ENCODE peak calls at places on chromosomes 11 and 22, in six cellular contexts. P, T, A, J, L and C are unnamed samples.

GRCh38 chr11:86728562-86728961 is 56.1 kb upstream of the ME3 start:
- DNase-seq in P (no peak), T (no peak), J (no peak), A (no peak), L (no peak), C (no peak)

GRCh38 chr22:29154364-29155048 is 51.2 kb upstream of the EMID1 start:
- DNase-seq in J (no peak), A (peak; percentile 85), L (peak; percentile 44), T (peak; percentile 61), P (peak; percentile 64), C (peak; percentile 70)

GRCh38 chr22:44685384-44686056 is 16.5 kb upstream of the PRR5 start:
- DNase-seq in L (peak; percentile 7), T (peak; percentile 68), P (no peak), J (peak; percentile 71), A (peak; percentile 76), C (peak; percentile 62)

GRCh38 chr11:114230031-114230430 is 66.2 kb upstream of the NNMT start:
- DNase-seq in J (no peak), A (no peak), T (no peak), P (no peak), L (no peak), C (no peak)

GRCh38 chr22:20922141-20922751 is 5.0 kb downstream of the CRKL start:
- DNase-seq in A (no peak), J (no peak), T (no peak), P (no peak), L (no peak), C (peak; percentile 36)

GRCh38 chr11:88300888-88301477 is 36.6 kb downstream of the CTSC start:
- DNase-seq in L (no peak), A (no peak), J (no peak), T (no peak), P (no peak), C (no peak)

GRCh38 chr11:16969010-16970004 is 44.9 kb downstream of the PLEKHA7 start:
- DNase-seq in A (no peak), T (no peak), J (no peak), L (peak; percentile 43), P (no peak), C (no peak)

GRCh38 chr11:61023086-61024035 is 51.9 kb downstream of the CD6 start:
- DNase-seq in T (no peak), L (peak; percentile 23), P (peak; percentile 64), A (no peak), J (no peak), C (no peak)

GRCh38 chr11:120134931-120135228 is 3.0 kb downstream of the TRIM29 start:
- DNase-seq in L (no peak), J (no peak), P (no peak), A (no peak), T (no peak), C (no peak)